ENCODE peak calls at places on chromosomes 3 and 15, in six cellular contexts. One of them, this sample, is unnamed. For H3K27me3, the result is how much of the 10 kb centered on the place peaks cover.

GRCh38 chr3:36700537-36701248 is 63.7 kb downstream of the DCLK3 start:
- DNase-seq in HepG2: peak
- DNase-seq in H1: peak
- DNase-seq in SK-N-SH: peak
- DNase-seq in GM12878: no peak
- DNase-seq in K562: peak
- DNase-seq in this sample: no peak

GRCh38 chr3:16828815-16829214 is 55.9 kb upstream of the PLCL2 start:
- DNase-seq in SK-N-SH: no peak
- DNase-seq in K562: peak
- DNase-seq in H1: peak
- DNase-seq in GM12878: no peak
- DNase-seq in HepG2: no peak
- DNase-seq in this sample: peak

GRCh38 chr3:12705981-12706380 is 42.1 kb upstream of the RAF1 start:
- DNase-seq in HepG2: no peak
- DNase-seq in GM12878: no peak
- DNase-seq in SK-N-SH: no peak
- DNase-seq in K562: no peak
- DNase-seq in H1: no peak
- DNase-seq in this sample: no peak

GRCh38 chr3:71919572-71919971 is 134.6 kb upstream of the PROK2 start:
- DNase-seq in K562: no peak
- DNase-seq in SK-N-SH: no peak
- DNase-seq in HepG2: no peak
- DNase-seq in GM12878: no peak
- DNase-seq in H1: no peak
- DNase-seq in this sample: no peak

GRCh38 chr3:185797993-185798830 is 26.6 kb downstream of the IGF2BP2 start:
- DNase-seq in GM12878: no peak
- DNase-seq in SK-N-SH: no peak
- DNase-seq in HepG2: no peak
- DNase-seq in K562: no peak
- DNase-seq in H1: no peak
- DNase-seq in this sample: no peak

GRCh38 chr3:105448338-105448982 is 81.8 kb downstream of the ALCAM start:
- DNase-seq in GM12878: no peak
- DNase-seq in HepG2: no peak
- DNase-seq in H1: no peak
- DNase-seq in SK-N-SH: peak
- DNase-seq in K562: no peak
- DNase-seq in this sample: no peak

GRCh38 chr15:61327019-61327631 is 98.0 kb upstream of the RORA start:
- DNase-seq in H1: no peak
- DNase-seq in K562: no peak
- DNase-seq in HepG2: no peak
- DNase-seq in SK-N-SH: no peak
- DNase-seq in GM12878: peak
- DNase-seq in this sample: no peak

GRCh38 chr3:159804726-159805410 is 183.8 kb upstream of the IL12A start:
- DNase-seq in GM12878: no peak
- DNase-seq in H1: peak
- DNase-seq in HepG2: peak
- DNase-seq in SK-N-SH: peak
- DNase-seq in K562: peak
- DNase-seq in this sample: peak

GRCh38 chr15:88637436-88637835 is 1.4 kb upstream of the ISG20 start:
- DNase-seq in HepG2: no peak
- DNase-seq in K562: no peak
- DNase-seq in SK-N-SH: no peak
- DNase-seq in GM12878: no peak
- DNase-seq in H1: no peak
- DNase-seq in this sample: no peak

GRCh38 chr3:196868297-196868661 is 559 bp downstream of the SENP5 start:
- DNase-seq in SK-N-SH: peak
- DNase-seq in K562: peak
- DNase-seq in GM12878: no peak
- DNase-seq in H1: no peak
- DNase-seq in HepG2: peak
- DNase-seq in this sample: peak

GRCh38 chr3:179324270-179324754 is 1.5 kb downstream of the ZNF639 start:
- DNase-seq in GM12878: no peak
- DNase-seq in HepG2: no peak
- DNase-seq in H1: no peak
- DNase-seq in SK-N-SH: peak
- DNase-seq in K562: peak
- DNase-seq in this sample: no peak

GRCh38 chr3:184562875-184563568 is 1.4 kb downstream of the EPHB3 start:
- DNase-seq in HepG2: no peak
- DNase-seq in K562: no peak
- DNase-seq in SK-N-SH: no peak
- DNase-seq in GM12878: no peak
- DNase-seq in H1: no peak
- DNase-seq in this sample: no peak

GRCh38 chr3:151439652-151440125 is 21.2 kb downstream of the IGSF10 start:
- DNase-seq in K562: peak
- DNase-seq in GM12878: no peak
- DNase-seq in SK-N-SH: peak
- DNase-seq in H1: no peak
- DNase-seq in HepG2: peak
- DNase-seq in this sample: peak

GRCh38 chr3:12508316-12508715 is 24.0 kb downstream of the TSEN2 start:
- DNase-seq in H1: no peak
- DNase-seq in SK-N-SH: no peak
- DNase-seq in GM12878: no peak
- DNase-seq in HepG2: no peak
- DNase-seq in K562: no peak
- DNase-seq in this sample: no peak

GRCh38 chr3:174986685-174987084 is 127.6 kb downstream of the NAALADL2 start:
- DNase-seq in SK-N-SH: no peak
- DNase-seq in K562: no peak
- DNase-seq in H1: no peak
- DNase-seq in HepG2: no peak
- DNase-seq in GM12878: no peak
- DNase-seq in this sample: no peak

GRCh38 chr15:100211855-100212850 is 129.6 kb downstream of the ADAMTS17 start:
- DNase-seq in GM12878: no peak
- DNase-seq in HepG2: peak
- DNase-seq in H1: no peak
- DNase-seq in SK-N-SH: no peak
- DNase-seq in K562: no peak
- DNase-seq in this sample: no peak

GRCh38 chr3:5149306-5149880 is 27.3 kb downstream of the ARL8B start:
- DNase-seq in GM12878: no peak
- DNase-seq in K562: peak
- DNase-seq in H1: no peak
- DNase-seq in HepG2: no peak
- DNase-seq in SK-N-SH: no peak
- DNase-seq in this sample: no peak

GRCh38 chr3:73056365-73057150 is 4.9 kb upstream of the EBLN2 start:
- DNase-seq in GM12878: no peak
- DNase-seq in K562: peak
- DNase-seq in HepG2: peak
- DNase-seq in H1: no peak
- DNase-seq in SK-N-SH: peak
- DNase-seq in this sample: no peak

GRCh38 chr3:97882975-97883598 is 61.3 kb downstream of the CRYBG3 start:
- DNase-seq in HepG2: no peak
- DNase-seq in SK-N-SH: no peak
- DNase-seq in H1: no peak
- DNase-seq in GM12878: no peak
- DNase-seq in K562: peak
- DNase-seq in this sample: no peak

GRCh38 chr3:5766848-5767247 is 579.3 kb downstream of the EDEM1 start:
- DNase-seq in SK-N-SH: no peak
- DNase-seq in K562: peak
- DNase-seq in GM12878: no peak
- DNase-seq in HepG2: no peak
- DNase-seq in H1: no peak
- DNase-seq in this sample: no peak

GRCh38 chr3:184506579-184506978 is 55.0 kb upstream of the EPHB3 start:
- DNase-seq in SK-N-SH: no peak
- DNase-seq in HepG2: no peak
- DNase-seq in GM12878: no peak
- DNase-seq in H1: no peak
- DNase-seq in K562: no peak
- DNase-seq in this sample: no peak

GRCh38 chr3:17422636-17423035 is 319.8 kb downstream of the TBC1D5 start:
- DNase-seq in SK-N-SH: no peak
- DNase-seq in HepG2: no peak
- DNase-seq in K562: no peak
- DNase-seq in H1: no peak
- DNase-seq in GM12878: no peak
- DNase-seq in this sample: no peak

GRCh38 chr3:53589201-53589600 is 94.8 kb downstream of the CACNA1D start:
- DNase-seq in K562: no peak
- DNase-seq in H1: no peak
- DNase-seq in SK-N-SH: no peak
- DNase-seq in GM12878: no peak
- DNase-seq in HepG2: no peak
- DNase-seq in this sample: no peak

GRCh38 chr3:177190701-177191100 is 6.6 kb downstream of the TBL1XR1 start:
- DNase-seq in GM12878: no peak
- DNase-seq in K562: no peak
- DNase-seq in SK-N-SH: no peak
- DNase-seq in H1: no peak
- DNase-seq in HepG2: no peak
- DNase-seq in this sample: no peak

GRCh38 chr3:173663664-173664063 is 266.1 kb downstream of the NLGN1 start:
- DNase-seq in K562: no peak
- DNase-seq in GM12878: no peak
- DNase-seq in SK-N-SH: no peak
- DNase-seq in H1: no peak
- DNase-seq in HepG2: no peak
- DNase-seq in this sample: no peak

GRCh38 chr3:43248194-43248593 is 38.1 kb upstream of the SNRK start:
- DNase-seq in HepG2: no peak
- DNase-seq in GM12878: no peak
- DNase-seq in H1: no peak
- DNase-seq in K562: no peak
- DNase-seq in SK-N-SH: no peak
- DNase-seq in this sample: no peak

GRCh38 chr3:33911525-33912322 is 113.3 kb downstream of the PDCD6IP start:
- DNase-seq in HepG2: no peak
- DNase-seq in GM12878: no peak
- DNase-seq in H1: no peak
- DNase-seq in SK-N-SH: no peak
- DNase-seq in K562: peak
- DNase-seq in this sample: no peak

GRCh38 chr15:47795864-47796263 is 78.6 kb downstream of the SEMA6D start:
- DNase-seq in GM12878: no peak
- DNase-seq in K562: no peak
- DNase-seq in HepG2: no peak
- DNase-seq in H1: no peak
- DNase-seq in SK-N-SH: no peak
- DNase-seq in this sample: no peak

DNA sequence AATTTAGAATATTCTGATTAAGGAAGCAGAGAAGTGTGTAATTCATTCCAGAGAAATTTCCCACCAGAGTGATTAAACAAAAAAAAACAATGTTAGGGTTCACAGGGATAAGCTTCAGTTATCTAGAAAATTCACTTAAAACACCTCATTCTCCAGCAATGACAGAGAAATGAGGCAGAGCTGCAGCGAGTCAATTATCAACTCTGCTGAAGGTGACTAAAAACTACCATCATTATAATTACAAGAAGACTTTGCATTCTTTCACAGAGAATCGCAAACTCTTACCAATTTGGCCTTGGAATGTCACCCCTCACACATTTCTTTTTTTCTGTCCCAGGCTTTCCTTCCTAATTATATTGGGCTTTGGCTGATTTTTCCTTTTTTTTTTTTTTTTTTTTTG is 117.1 kb downstream of the RAB11A start:
- DNase-seq in K562: no peak
- DNase-seq in GM12878: no peak
- DNase-seq in SK-N-SH: no peak
- DNase-seq in HepG2: no peak
- DNase-seq in H1: no peak
- DNase-seq in this sample: no peak
- H3K27me3 ChIP-seq in K562: under half
- H3K27me3 ChIP-seq in GM12878: under half
- H3K27me3 ChIP-seq in SK-N-SH: under half
- H3K27me3 ChIP-seq in HepG2: under half
- H3K27me3 ChIP-seq in H1: under half
- H3K27me3 ChIP-seq in this sample: under half

GRCh38 chr15:90982135-90982534 is 12.2 kb downstream of the PRC1 start:
- DNase-seq in H1: no peak
- DNase-seq in HepG2: no peak
- DNase-seq in K562: no peak
- DNase-seq in GM12878: no peak
- DNase-seq in SK-N-SH: no peak
- DNase-seq in this sample: no peak
- TF ChIP-seq GABPA in H1: no peak
- TF ChIP-seq GABPA in HepG2: no peak
- TF ChIP-seq GABPA in K562: no peak
- TF ChIP-seq GABPA in GM12878: no peak
- TF ChIP-seq GABPA in SK-N-SH: no peak
- TF ChIP-seq GABPA in this sample: no peak

GRCh38 chr15:41501191-41501917 is 7.7 kb downstream of the ITPKA start:
- DNase-seq in HepG2: no peak
- DNase-seq in H1: no peak
- DNase-seq in GM12878: no peak
- DNase-seq in K562: no peak
- DNase-seq in SK-N-SH: peak
- DNase-seq in this sample: no peak
- H3K4me3 ChIP-seq in HepG2: no peak
- H3K4me3 ChIP-seq in H1: peak
- H3K4me3 ChIP-seq in GM12878: peak
- H3K4me3 ChIP-seq in K562: no peak
- H3K4me3 ChIP-seq in SK-N-SH: no peak
- H3K4me3 ChIP-seq in this sample: no peak

GRCh38 chr3:22371036-22371435 is 620.0 kb upstream of the ZNF385D start:
- DNase-seq in K562: no peak
- DNase-seq in GM12878: no peak
- DNase-seq in SK-N-SH: no peak
- DNase-seq in HepG2: no peak
- DNase-seq in H1: no peak
- DNase-seq in this sample: no peak
- H3K27me3 ChIP-seq in K562: under half
- H3K27me3 ChIP-seq in GM12878: under half
- H3K27me3 ChIP-seq in SK-N-SH: under half
- H3K27me3 ChIP-seq in HepG2: under half
- H3K27me3 ChIP-seq in H1: under half
- H3K27me3 ChIP-seq in this sample: under half

This sample was measured in HL-60.